ENCODE peak calls at places on chromosomes 4 and X, in six cellular contexts. One of them, this sample, is unnamed.

GRCh38 chr4:83855044-83855443 is 319.1 kb downstream of the GPAT3 start:
- DNase-seq in effector CD4-positive, alpha-beta T cell: no peak
- DNase-seq in activated CD8-positive, alpha-beta T cell treated with anti-CD3 and anti-CD28 coated beads, Interleukin-2, amount 10 ng/mL, durations not matched to agents 7 days and 5 days: no peak
- DNase-seq in NCI-H2107: no peak
- DNase-seq in ascending aorta: no peak
- DNase-seq in HTR-8/SVneo: peak
- DNase-seq in this sample: no peak

GRCh38 chr4:154421618-154422017 is 70.0 kb downstream of the DCHS2 start:
- DNase-seq in effector CD4-positive, alpha-beta T cell: no peak
- DNase-seq in activated CD8-positive, alpha-beta T cell treated with anti-CD3 and anti-CD28 coated beads, Interleukin-2, amount 10 ng/mL, durations not matched to agents 7 days and 5 days: no peak
- DNase-seq in NCI-H2107: no peak
- DNase-seq in ascending aorta: no peak
- DNase-seq in HTR-8/SVneo: no peak
- DNase-seq in this sample: no peak

GRCh38 chr4:22515888-22516541 is at the start of gene ADGRA3:
- DNase-seq in effector CD4-positive, alpha-beta T cell: no peak
- DNase-seq in activated CD8-positive, alpha-beta T cell treated with anti-CD3 and anti-CD28 coated beads, Interleukin-2, amount 10 ng/mL, durations not matched to agents 7 days and 5 days: peak
- DNase-seq in NCI-H2107: no peak
- DNase-seq in ascending aorta: no peak
- DNase-seq in HTR-8/SVneo: peak
- DNase-seq in this sample: peak

GRCh38 chr4:163988921-163989320 is 494.4 kb downstream of the TMA16 start:
- DNase-seq in effector CD4-positive, alpha-beta T cell: no peak
- DNase-seq in activated CD8-positive, alpha-beta T cell treated with anti-CD3 and anti-CD28 coated beads, Interleukin-2, amount 10 ng/mL, durations not matched to agents 7 days and 5 days: no peak
- DNase-seq in NCI-H2107: no peak
- DNase-seq in ascending aorta: no peak
- DNase-seq in HTR-8/SVneo: no peak
- DNase-seq in this sample: no peak

GRCh38 chr4:40576651-40577480 is 52.8 kb downstream of the RBM47 start:
- DNase-seq in effector CD4-positive, alpha-beta T cell: no peak
- DNase-seq in activated CD8-positive, alpha-beta T cell treated with anti-CD3 and anti-CD28 coated beads, Interleukin-2, amount 10 ng/mL, durations not matched to agents 7 days and 5 days: no peak
- DNase-seq in NCI-H2107: peak
- DNase-seq in ascending aorta: peak
- DNase-seq in HTR-8/SVneo: peak
- DNase-seq in this sample: peak

GRCh38 chr4:85955614-85956295 is 404.1 kb downstream of the MAPK10 start:
- DNase-seq in effector CD4-positive, alpha-beta T cell: no peak
- DNase-seq in activated CD8-positive, alpha-beta T cell treated with anti-CD3 and anti-CD28 coated beads, Interleukin-2, amount 10 ng/mL, durations not matched to agents 7 days and 5 days: no peak
- DNase-seq in NCI-H2107: no peak
- DNase-seq in ascending aorta: no peak
- DNase-seq in HTR-8/SVneo: no peak
- DNase-seq in this sample: no peak

GRCh38 chr4:52856802-52857201 is 5.3 kb upstream of the RASL11B start:
- DNase-seq in effector CD4-positive, alpha-beta T cell: no peak
- DNase-seq in activated CD8-positive, alpha-beta T cell treated with anti-CD3 and anti-CD28 coated beads, Interleukin-2, amount 10 ng/mL, durations not matched to agents 7 days and 5 days: peak
- DNase-seq in NCI-H2107: no peak
- DNase-seq in ascending aorta: no peak
- DNase-seq in HTR-8/SVneo: no peak
- DNase-seq in this sample: no peak

GRCh38 chr4:64539234-64539849 is 130.1 kb upstream of the TECRL start:
- DNase-seq in effector CD4-positive, alpha-beta T cell: no peak
- DNase-seq in activated CD8-positive, alpha-beta T cell treated with anti-CD3 and anti-CD28 coated beads, Interleukin-2, amount 10 ng/mL, durations not matched to agents 7 days and 5 days: peak
- DNase-seq in NCI-H2107: no peak
- DNase-seq in ascending aorta: no peak
- DNase-seq in HTR-8/SVneo: peak
- DNase-seq in this sample: no peak

GRCh38 chr4:1404573-1405248 is 1.5 kb downstream of the NKX1-1 start:
- DNase-seq in effector CD4-positive, alpha-beta T cell: no peak
- DNase-seq in activated CD8-positive, alpha-beta T cell treated with anti-CD3 and anti-CD28 coated beads, Interleukin-2, amount 10 ng/mL, durations not matched to agents 7 days and 5 days: no peak
- DNase-seq in NCI-H2107: no peak
- DNase-seq in ascending aorta: no peak
- DNase-seq in HTR-8/SVneo: no peak
- DNase-seq in this sample: no peak

GRCh38 chrX:966396-967070 is 245.9 kb downstream of the CRLF2 start:
- DNase-seq in effector CD4-positive, alpha-beta T cell: no peak
- DNase-seq in activated CD8-positive, alpha-beta T cell treated with anti-CD3 and anti-CD28 coated beads, Interleukin-2, amount 10 ng/mL, durations not matched to agents 7 days and 5 days: no peak
- DNase-seq in NCI-H2107: no peak
- DNase-seq in ascending aorta: no peak
- DNase-seq in HTR-8/SVneo: no peak
- DNase-seq in this sample: no peak

GRCh38 chr4:15478724-15479088 is 9.0 kb downstream of the CC2D2A start:
- DNase-seq in effector CD4-positive, alpha-beta T cell: no peak
- DNase-seq in activated CD8-positive, alpha-beta T cell treated with anti-CD3 and anti-CD28 coated beads, Interleukin-2, amount 10 ng/mL, durations not matched to agents 7 days and 5 days: no peak
- DNase-seq in NCI-H2107: no peak
- DNase-seq in ascending aorta: no peak
- DNase-seq in HTR-8/SVneo: no peak
- DNase-seq in this sample: no peak

GRCh38 chr4:81504685-81505598 is 33.2 kb upstream of the RASGEF1B start:
- DNase-seq in effector CD4-positive, alpha-beta T cell: peak
- DNase-seq in activated CD8-positive, alpha-beta T cell treated with anti-CD3 and anti-CD28 coated beads, Interleukin-2, amount 10 ng/mL, durations not matched to agents 7 days and 5 days: peak
- DNase-seq in NCI-H2107: no peak
- DNase-seq in ascending aorta: peak
- DNase-seq in HTR-8/SVneo: no peak
- DNase-seq in this sample: peak